ENCODE peak calls at places on chromosomes 5 and 9, in seven cellular contexts. O is IMR-90, T is GM13976, A is GM12865, S is uterus, P is glutamatergic neuron, U is right lobe of liver. Y is an unnamed sample.

GRCh38 chr5:36948041-36948440 is 71.5 kb downstream of the NIPBL start:
- DNase-seq in U (no peak), S (no peak), O (peak; percentile 43), T (no peak), P (no peak), A (no peak), Y (no peak)

GRCh38 chr9:121651014-121651294 is 480 bp upstream of the DAB2IP start:
- DNase-seq in P (no peak), S (no peak), U (no peak), T (no peak), A (no peak), O (no peak), Y (no peak)

GRCh38 chr5:57032151-57032551 is 80.2 kb upstream of the MIER3 start:
- DNase-seq in S (no peak), O (no peak), A (no peak), P (no peak), T (no peak), U (no peak), Y (no peak)

GRCh38 chr5:57335092-57335491 is 147.5 kb downstream of the ACTBL2 start:
- DNase-seq in S (no peak), O (peak; percentile 90), A (no peak), T (no peak), P (no peak), U (no peak), Y (no peak)

GRCh38 chr9:135255033-135255842 is 167.8 kb downstream of the OLFM1 start:
- DNase-seq in U (no peak), T (no peak), S (no peak), P (peak; percentile 12), O (no peak), A (no peak), Y (no peak)

GRCh38 chr9:87771251-87772006 is 45.5 kb downstream of the CTSL start:
- DNase-seq in O (no peak), S (no peak), T (peak; percentile 13), P (no peak), A (no peak), U (no peak), Y (no peak)

GRCh38 chr9:33447404-33448158 is at the start of gene AQP3:
- DNase-seq in A (peak; percentile 50), U (peak; percentile 80), T (peak; percentile 81), P (peak; percentile 93), O (no peak), S (peak; percentile 62), Y (peak; percentile 45)

GRCh38 chr9:113886933-113887332 is 10.8 kb downstream of the ZNF618 start:
- DNase-seq in S (no peak), P (no peak), O (no peak), T (no peak), U (no peak), A (no peak), Y (no peak)

GRCh38 chr9:70537084-70537483 is 122.6 kb upstream of the KLF9 start:
- DNase-seq in T (no peak), U (no peak), S (no peak), A (no peak), O (no peak), P (no peak), Y (no peak)

GRCh38 chr9:133573791-133574515 is 35.2 kb downstream of the FAM163B start:
- DNase-seq in P (no peak), T (no peak), S (no peak), A (no peak), O (no peak), U (no peak), Y (no peak)

GRCh38 chr5:107519900-107520354 is 150.8 kb downstream of the EFNA5 start:
- DNase-seq in S (no peak), O (peak; percentile 12), T (no peak), U (no peak), P (no peak), A (peak; percentile 82), Y (no peak)

GRCh38 chr5:96337048-96337781 is 95.8 kb downstream of the PCSK1 start:
- DNase-seq in A (peak; percentile 48), S (no peak), U (no peak), O (no peak), T (no peak), P (no peak), Y (no peak)

GRCh38 chr9:130936285-130937117 is 2.5 kb downstream of the FIBCD1 start:
- DNase-seq in U (no peak), O (peak; percentile 75), S (no peak), P (no peak), T (no peak), A (no peak), Y (no peak)

GRCh38 chr5:134227786-134228185 is 1.9 kb upstream of the PPP2CA start:
- DNase-seq in S (no peak), P (no peak), U (no peak), O (no peak), A (no peak), T (no peak), Y (no peak)

GRCh38 chr5:109844148-109844547 is 154.4 kb downstream of the MAN2A1 start:
- DNase-seq in T (no peak), U (no peak), P (no peak), A (no peak), O (peak; percentile 28), S (no peak), Y (no peak)

GRCh38 chr5:151624486-151624885 is 33.4 kb upstream of the FAT2 start:
- DNase-seq in U (no peak), T (no peak), P (no peak), A (no peak), O (no peak), S (no peak), Y (no peak)

GRCh38 chr5:78280261-78280660 is 14.2 kb downstream of the AP3B1 start:
- DNase-seq in S (no peak), P (no peak), O (no peak), A (no peak), T (no peak), U (no peak), Y (no peak)

GRCh38 chr5:151602806-151603205 is 11.7 kb upstream of the FAT2 start:
- DNase-seq in T (no peak), P (no peak), U (no peak), O (no peak), S (no peak), A (no peak), Y (no peak)

GRCh38 chr5:33260098-33260497 is 180.7 kb upstream of the TARS1 start:
- DNase-seq in O (peak; percentile 42), T (no peak), A (no peak), P (no peak), U (no peak), S (no peak), Y (no peak)

GRCh38 chr5:90783460-90784333 is 225.1 kb downstream of the ADGRV1 start:
- DNase-seq in S (peak; percentile 35), P (peak; percentile 74), T (peak; percentile 23), O (peak; percentile 51), A (peak; percentile 75), U (peak; percentile 71), Y (peak; percentile 82)

GRCh38 chr9:132863096-132863495 is 15.0 kb downstream of the AK8 start:
- DNase-seq in P (no peak), U (no peak), O (no peak), S (no peak), T (no peak), A (no peak), Y (no peak)

GRCh38 chr5:103286622-103287021 is 28.1 kb downstream of the MACIR start:
- DNase-seq in U (no peak), A (no peak), T (no peak), O (no peak), P (no peak), S (no peak), Y (no peak)

GRCh38 chr5:103275851-103276250 is 17.3 kb downstream of the MACIR start:
- DNase-seq in P (no peak), U (no peak), T (no peak), O (no peak), A (no peak), S (no peak), Y (no peak)

GRCh38 chr5:103283869-103284268 is 25.3 kb downstream of the MACIR start:
- DNase-seq in O (no peak), S (no peak), A (no peak), T (no peak), U (no peak), P (no peak), Y (no peak)

GRCh38 chr5:103283120-103283519 is 24.6 kb downstream of the MACIR start:
- DNase-seq in U (no peak), S (no peak), A (no peak), T (no peak), O (no peak), P (no peak), Y (no peak)

DNA sequence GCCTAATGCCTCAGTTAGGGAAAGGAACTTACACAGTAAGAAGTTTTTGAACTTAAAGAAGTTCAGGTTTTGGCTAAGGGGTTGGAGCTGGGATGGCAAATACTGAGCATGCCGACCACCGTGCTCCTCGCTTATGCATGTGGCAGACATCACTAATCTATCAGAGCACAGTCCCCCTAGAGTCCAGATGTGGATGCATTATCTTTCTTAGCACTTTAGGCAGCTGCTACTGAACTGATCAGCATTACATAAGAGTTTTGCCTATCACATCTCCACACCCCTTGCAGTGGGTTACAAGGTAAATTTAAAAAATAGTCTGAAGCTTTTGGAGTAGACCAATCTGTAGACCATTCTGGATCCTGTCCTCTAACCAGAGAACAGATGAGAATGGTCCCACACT is 22.4 kb downstream of the MACIR start:
- DNase-seq in T (no peak), P (no peak), S (no peak), U (no peak), A (no peak), O (no peak), Y (no peak)
- TF ChIP-seq CTCF in T (no peak), P (no peak), S (no peak), U (no peak), A (no peak), O (no peak), Y (no peak)

DNA sequence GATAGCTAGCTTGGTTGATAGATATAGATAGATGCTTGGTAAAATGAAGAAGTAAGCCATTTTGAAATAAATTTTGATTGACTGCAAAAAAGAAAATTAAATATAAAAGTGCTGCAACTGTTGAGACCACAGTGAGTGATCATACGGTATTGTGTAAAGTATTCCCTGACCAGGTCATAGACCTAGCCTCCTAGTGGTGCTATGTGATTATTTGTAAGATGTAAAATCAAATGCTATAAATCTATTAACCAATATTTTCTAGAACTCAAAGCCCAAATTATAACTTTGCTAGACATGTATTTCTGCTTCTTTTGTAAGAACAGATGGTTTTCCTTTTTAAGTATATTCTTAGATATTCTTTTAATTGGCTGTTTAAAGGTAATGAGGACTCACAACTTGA is 480.2 kb upstream of the PTPRD start:
- DNase-seq in U (no peak), S (no peak), T (no peak), A (no peak), O (no peak), P (no peak), Y (no peak)
- TF ChIP-seq CTCF in U (no peak), S (no peak), T (no peak), A (no peak), O (no peak), P (no peak), Y (no peak)

GRCh38 chr9:36974731-36975130 is 59.3 kb downstream of the PAX5 start:
- DNase-seq in S (no peak), U (peak; percentile 34), A (no peak), T (no peak), P (no peak), O (no peak), Y (no peak)
- TF ChIP-seq CTCF in S (no peak), U (peak; percentile 8), A (no peak), T (no peak), P (no peak), O (peak; percentile 6), Y (no peak)

DNA sequence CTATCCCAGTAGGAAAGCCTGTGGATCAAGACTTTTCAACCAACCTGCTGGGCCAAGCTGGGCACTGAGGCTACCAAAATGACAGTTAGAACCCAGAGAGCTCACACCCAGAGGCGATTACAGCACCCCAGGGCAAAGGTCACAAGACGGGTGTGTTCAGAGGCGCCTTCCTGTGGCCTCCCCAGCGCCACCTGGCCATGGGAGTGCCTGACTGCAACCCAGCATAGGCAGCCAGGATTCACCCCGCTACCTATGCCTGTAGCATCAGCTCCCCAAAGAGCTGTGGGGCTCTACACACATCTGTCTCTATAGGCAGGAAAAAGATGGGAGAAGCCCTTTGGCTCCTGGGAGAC is 33.5 kb downstream of the PDGFRB start:
- DNase-seq in A (peak; percentile 60), P (no peak), U (no peak), O (no peak), T (peak; percentile 87), S (peak; percentile 20), Y (no peak)
- TF ChIP-seq CTCF in A (peak; percentile 58), P (no peak), U (peak; percentile 19), O (peak; percentile 17), T (peak; percentile 51), S (no peak), Y (no peak)

Y was measured in mesothelial cell of epicardium.